ENCODE peak calls at places on chromosomes 11 and 22, in six cellular contexts. M is heart left ventricle, W is ovary, E is NT2/D1, D is AG04450, I is cardiac muscle cell. S is an unnamed sample. For H3K27me3, the result is how much of the 10 kb centered on the place peaks cover.

GRCh38 chr11:69350596-69350995 is 56.6 kb downstream of the MYEOV start:
- DNase-seq in M (no peak), W (no peak), E (no peak), D (no peak), I (no peak), S (no peak)

GRCh38 chr22:42343136-42343484 is 72.7 kb upstream of the TCF20 start:
- DNase-seq in M (no peak), W (peak), E (no peak), D (no peak), I (peak), S (peak)

GRCh38 chr11:115334932-115335788 is 169.1 kb downstream of the CADM1 start:
- DNase-seq in M (no peak), W (no peak), E (no peak), D (no peak), I (peak), S (peak)

GRCh38 chr11:90646706-90647105 is 423.9 kb upstream of the CHORDC1 start:
- DNase-seq in M (no peak), W (no peak), E (no peak), D (no peak), I (no peak), S (no peak)

GRCh38 chr11:30155428-30155827 is 75.4 kb upstream of the FSHB start:
- DNase-seq in M (no peak), W (no peak), E (no peak), D (no peak), I (no peak), S (no peak)

GRCh38 chr11:76701701-76702100 is 31.2 kb upstream of the LRRC32 start:
- DNase-seq in M (no peak), W (no peak), E (no peak), D (no peak), I (no peak), S (no peak)

GRCh38 chr22:26367402-26368245 is 61.4 kb upstream of the ASPHD2 start:
- DNase-seq in M (no peak), W (no peak), E (peak), D (no peak), I (peak), S (peak)

GRCh38 chr11:34724973-34725372 is 104.1 kb downstream of the EHF start:
- DNase-seq in M (no peak), W (no peak), E (no peak), D (no peak), I (no peak), S (no peak)

GRCh38 chr11:89540826-89541225 is 49.7 kb upstream of the NOX4 start:
- DNase-seq in M (no peak), W (no peak), E (no peak), D (no peak), I (no peak), S (no peak)

GRCh38 chr11:114110948-114111347 is 51.4 kb downstream of the ZBTB16 start:
- DNase-seq in M (peak), W (peak), E (no peak), D (no peak), I (no peak), S (no peak)

GRCh38 chr11:9951714-9952275 is 287.9 kb downstream of the SWAP70 start:
- DNase-seq in M (no peak), W (peak), E (no peak), D (no peak), I (no peak), S (no peak)

GRCh38 chr11:74226907-74227306 is 55.8 kb downstream of the PPME1 start:
- DNase-seq in M (no peak), W (no peak), E (no peak), D (no peak), I (peak), S (peak)

GRCh38 chr11:84019576-84020194 is 733.5 kb upstream of the CCDC90B start:
- DNase-seq in M (no peak), W (no peak), E (no peak), D (no peak), I (no peak), S (no peak)

GRCh38 chr22:46758867-46759290 is 3.6 kb upstream of the TBC1D22A start:
- DNase-seq in M (no peak), W (no peak), E (no peak), D (peak), I (peak), S (peak)

GRCh38 chr11:45872513-45873356 is 12.7 kb upstream of the MAPK8IP1 start:
- DNase-seq in M (peak), W (no peak), E (peak), D (peak), I (peak), S (peak)

GRCh38 chr11:2590131-2590950 is 109.5 kb downstream of the KCNQ1OT1 start:
- DNase-seq in M (peak), W (no peak), E (no peak), D (no peak), I (no peak), S (no peak)

GRCh38 chr11:2827256-2827655 is 58.3 kb downstream of the CDKN1C start:
- DNase-seq in M (peak), W (peak), E (no peak), D (no peak), I (no peak), S (no peak)

GRCh38 chr22:17772249-17772962 is 1.9 kb downstream of the BID start:
- DNase-seq in M (no peak), W (no peak), E (no peak), D (no peak), I (no peak), S (no peak)

GRCh38 chr11:64268687-64269379 is 15.6 kb downstream of the BAD start:
- DNase-seq in M (peak), W (peak), E (no peak), D (no peak), I (no peak), S (peak)

GRCh38 chr22:22097727-22098228 is 115.2 kb upstream of the TOP3B start:
- DNase-seq in M (no peak), W (no peak), E (no peak), D (no peak), I (no peak), S (no peak)

GRCh38 chr22:26777402-26777801 is 120.0 kb downstream of the MIAT start:
- DNase-seq in M (no peak), W (no peak), E (peak), D (no peak), I (no peak), S (no peak)

GRCh38 chr11:65962136-65962564 is 616 bp downstream of the SART1 start:
- DNase-seq in M (no peak), W (no peak), E (no peak), D (no peak), I (no peak), S (no peak)

GRCh38 chr11:18064450-18065048 is 18.5 kb upstream of the TPH1 start:
- DNase-seq in M (no peak), W (no peak), E (no peak), D (no peak), I (no peak), S (no peak)

GRCh38 chr11:83195176-83195531 is 1.6 kb downstream of the ANKRD42 start:
- DNase-seq in M (no peak), W (no peak), E (no peak), D (no peak), I (no peak), S (peak)

GRCh38 chr11:63768232-63769043 is at the start of gene ZFTA:
- DNase-seq in M (peak), W (peak), E (no peak), D (no peak), I (peak), S (peak)

GRCh38 chr11:15195454-15196200 is 80.9 kb downstream of the INSC start:
- DNase-seq in M (no peak), W (no peak), E (no peak), D (no peak), I (no peak), S (no peak)

GRCh38 chr11:46896719-46897406 is 21.5 kb downstream of the LRP4 start:
- DNase-seq in M (no peak), W (no peak), E (no peak), D (no peak), I (peak), S (peak)

GRCh38 chr11:111336582-111337256 is 38.4 kb downstream of the POU2AF3 start:
- DNase-seq in M (no peak), W (no peak), E (peak), D (no peak), I (no peak), S (peak)

GRCh38 chr22:46737976-46738641 is at the start of gene CERK:
- DNase-seq in M (peak), W (peak), E (no peak), D (no peak), I (peak), S (peak)

GRCh38 chr11:134126197-134126822 is 57.4 kb downstream of the JAM3 start:
- DNase-seq in M (no peak), W (no peak), E (peak), D (peak), I (no peak), S (no peak)

GRCh38 chr11:47185305-47186075 is 744 bp downstream of the PACSIN3 start:
- DNase-seq in M (peak), W (peak), E (no peak), D (no peak), I (peak), S (peak)

GRCh38 chr11:72338741-72339140 is 94.8 kb upstream of the PHOX2A start:
- DNase-seq in M (no peak), W (no peak), E (no peak), D (no peak), I (no peak), S (no peak)

GRCh38 chr11:122197055-122197987 is 81.3 kb upstream of the BLID start:
- DNase-seq in M (peak), W (no peak), E (no peak), D (peak), I (no peak), S (peak)

DNA sequence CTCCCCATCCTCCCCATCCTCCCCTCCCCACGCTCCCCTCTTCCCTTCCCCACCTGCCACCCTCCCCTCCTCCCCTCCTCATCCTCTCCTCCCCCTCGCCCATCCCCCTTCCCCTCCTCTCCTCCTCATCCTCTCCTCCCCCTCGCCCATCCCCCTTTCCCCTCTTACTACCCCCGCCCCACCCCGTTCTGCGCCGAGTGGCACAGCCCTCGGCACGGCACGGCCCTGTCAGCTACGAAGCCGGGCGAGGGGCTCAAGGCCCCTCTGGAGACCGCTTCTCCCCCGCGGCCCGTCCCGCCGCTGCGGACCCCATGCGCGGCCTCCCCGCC is 449.9 kb downstream of the OPCML start:
- DNase-seq in M (peak), W (no peak), E (no peak), D (no peak), I (no peak), S (peak)
- H3K27me3 ChIP-seq in M (under half), W (under half), E (under half), D (under half), I (half or more), S (under half)

GRCh38 chr22:25282346-25282670 is 62.9 kb downstream of the CRYBB2 start:
- DNase-seq in M (no peak), W (no peak), E (no peak), D (no peak), I (peak), S (no peak)
- H3K27me3 ChIP-seq in M (half or more), W (under half), E (half or more), D (under half), I (half or more), S (half or more)

DNA sequence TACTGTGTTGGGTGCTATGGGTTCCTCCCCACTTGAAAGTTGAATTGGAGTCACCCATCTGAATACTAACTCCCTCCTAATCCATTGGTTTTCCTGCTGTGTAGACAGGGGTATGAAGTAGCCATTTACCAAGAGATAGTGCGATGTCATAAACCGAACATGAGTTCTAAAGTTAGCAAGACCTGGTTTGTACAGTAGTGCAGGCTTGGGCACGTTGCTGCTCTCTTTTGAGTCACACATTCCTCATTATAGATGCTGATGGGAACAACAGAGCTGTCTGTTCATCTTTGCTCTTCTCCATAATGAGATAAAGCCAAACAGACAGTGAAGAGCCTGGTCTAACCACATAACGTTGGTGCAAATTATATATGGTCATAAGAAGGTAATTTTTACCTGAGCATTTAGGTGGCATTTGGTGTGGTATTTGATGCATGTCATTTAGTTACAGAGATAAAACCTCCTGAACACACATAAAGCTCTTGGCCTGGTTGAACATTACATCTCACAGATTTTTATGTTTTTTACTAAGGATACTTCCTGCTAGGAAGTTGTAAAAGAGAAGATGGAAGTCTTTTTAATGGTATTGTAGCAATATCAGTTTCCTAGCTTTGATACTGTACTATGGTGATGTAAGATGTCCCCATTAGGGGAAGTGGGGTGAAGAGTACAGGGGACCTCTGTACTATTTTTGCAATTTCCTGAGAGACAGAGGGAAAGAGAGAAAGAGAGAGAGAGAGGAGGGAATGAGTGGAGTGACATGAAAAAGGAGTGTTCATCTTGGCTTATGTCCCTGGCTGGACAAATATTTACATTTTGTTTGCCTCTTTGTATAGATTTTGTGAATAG is 27.9 kb downstream of the GRAP2 start:
- DNase-seq in M (no peak), W (no peak), E (no peak), D (no peak), I (no peak), S (no peak)
- H3K27me3 ChIP-seq in M (under half), W (under half), E (under half), D (under half), I (under half), S (under half)

DNA sequence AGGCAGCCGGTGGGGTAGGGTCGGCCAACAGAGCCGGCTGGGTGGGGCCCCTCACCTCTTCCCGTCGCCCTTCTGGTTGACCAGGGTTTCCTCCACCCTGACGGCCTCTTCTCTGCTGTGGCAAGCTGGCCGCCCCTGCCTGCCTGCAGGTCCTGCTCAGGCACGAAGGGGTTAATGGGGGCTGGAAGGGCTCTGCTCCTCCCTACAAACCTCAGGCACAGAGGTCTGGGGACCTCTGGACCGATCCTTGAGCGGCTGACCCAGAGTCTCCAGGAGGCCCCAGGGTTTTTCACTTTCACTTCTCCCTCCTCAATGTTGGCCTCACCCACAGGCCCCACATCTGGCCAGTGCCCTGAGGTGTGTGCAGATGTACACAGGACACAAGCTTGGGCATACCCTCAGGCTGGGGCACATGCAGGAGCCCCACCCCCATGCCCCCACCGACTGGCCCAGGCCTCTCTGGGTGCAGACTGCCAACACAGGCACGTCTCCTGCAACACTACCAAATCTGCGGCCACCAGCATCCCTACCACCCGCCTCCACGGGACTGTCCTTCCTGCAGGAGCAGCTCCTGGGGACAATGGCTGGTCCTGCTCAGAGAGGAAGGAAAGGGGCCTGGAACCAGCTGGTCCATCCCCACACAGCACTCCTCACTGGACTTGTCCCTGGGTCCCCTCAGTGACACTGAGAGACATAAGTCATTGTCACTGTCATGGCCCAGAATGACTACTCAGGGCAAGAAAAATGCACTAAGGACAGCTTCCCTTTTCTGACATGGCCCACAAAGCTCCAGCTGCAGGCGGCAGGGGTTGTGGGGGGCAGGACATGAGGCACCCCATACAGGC is 3.2 kb upstream of the TBX1 start:
- DNase-seq in M (no peak), W (no peak), E (no peak), D (no peak), I (no peak), S (no peak)
- H3K27me3 ChIP-seq in M (half or more), W (under half), E (half or more), D (half or more), I (half or more), S (half or more)

GRCh38 chr11:120512727-120513435 is 1.3 kb downstream of the GRIK4 start:
- DNase-seq in M (no peak), W (no peak), E (no peak), D (no peak), I (no peak), S (peak)
- H3K27me3 ChIP-seq in M (under half), W (under half), E (half or more), D (under half), I (half or more), S (under half)

GRCh38 chr22:45524966-45525365 is 22.3 kb downstream of the FBLN1 start:
- DNase-seq in M (no peak), W (no peak), E (no peak), D (no peak), I (no peak), S (no peak)

GRCh38 chr22:45526768-45527360 is 24.2 kb downstream of the FBLN1 start:
- DNase-seq in M (no peak), W (no peak), E (no peak), D (no peak), I (no peak), S (no peak)

GRCh38 chr22:45524157-45524556 is 21.5 kb downstream of the FBLN1 start:
- DNase-seq in M (no peak), W (no peak), E (no peak), D (no peak), I (no peak), S (no peak)

GRCh38 chr22:45526263-45526662 is 23.6 kb downstream of the FBLN1 start:
- DNase-seq in M (no peak), W (no peak), E (no peak), D (no peak), I (no peak), S (no peak)

GRCh38 chr22:45525480-45525879 is 22.8 kb downstream of the FBLN1 start:
- DNase-seq in M (no peak), W (no peak), E (no peak), D (no peak), I (no peak), S (no peak)
- H3K27me3 ChIP-seq in M (under half), W (under half), E (under half), D (under half), I (under half), S (under half)

GRCh38 chr22:49687786-49688515 is 139.7 kb downstream of the BRD1 start:
- DNase-seq in M (no peak), W (no peak), E (no peak), D (no peak), I (no peak), S (no peak)
- H3K27me3 ChIP-seq in M (under half), W (under half), E (under half), D (under half), I (under half), S (under half)

DNA sequence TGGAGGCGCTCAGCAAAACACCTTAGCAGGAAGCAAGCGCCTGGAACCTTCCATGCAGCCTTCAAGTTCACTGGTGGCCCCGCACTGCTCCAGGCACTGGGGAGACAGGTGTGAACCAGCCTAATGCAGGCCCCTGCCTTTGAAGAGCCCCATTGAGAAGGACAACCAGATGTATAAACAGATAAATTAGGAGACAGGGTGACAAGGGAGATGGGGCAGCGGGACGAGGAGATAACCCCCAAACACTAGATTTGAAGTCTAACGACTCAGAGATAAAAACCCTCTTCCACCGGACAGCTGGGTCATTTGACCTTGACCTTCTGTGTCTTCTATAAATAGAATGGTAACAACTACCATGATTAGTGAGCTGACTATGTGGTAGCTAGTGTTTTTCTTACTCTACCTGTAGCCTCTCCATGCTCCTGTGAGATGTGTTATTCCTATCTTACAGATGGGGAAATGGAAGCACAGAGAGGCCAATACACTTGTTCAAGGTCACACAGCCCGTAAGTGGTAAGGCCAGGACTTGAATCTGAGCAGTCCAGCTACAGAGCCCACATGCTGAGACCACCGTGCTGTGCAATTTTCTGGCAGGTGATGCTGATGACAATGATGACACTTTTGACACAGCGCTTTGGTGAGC is 2.0 kb upstream of the PDGFB start:
- DNase-seq in M (no peak), W (no peak), E (no peak), D (no peak), I (peak), S (no peak)
- H3K27me3 ChIP-seq in M (under half), W (under half), E (half or more), D (under half), I (under half), S (under half)